ENCODE peak calls at places on chromosomes 3 and 15, in eight cellular contexts. One of them, this sample, is unnamed.

GRCh38 chr3:36164400-36164799 is 215.9 kb upstream of the STAC start:
- DNase-seq in neuronal stem cell: no peak
- DNase-seq in activated T-cell treated with anti-CD3 and anti-CD28 coated beads for 24 hours: no peak
- DNase-seq in Calu3: no peak
- DNase-seq in NB4: no peak
- DNase-seq in NCI-H1417: no peak
- DNase-seq in immature natural killer cell: no peak
- DNase-seq in NCI-H1105 treated with DMSO at 0.1 percent for 48 hours: no peak
- DNase-seq in this sample: no peak

GRCh38 chr3:48952510-48953118 is 34.0 kb downstream of the ARIH2 start:
- DNase-seq in NB4: peak
- DNase-seq in immature natural killer cell: peak
- DNase-seq in activated T-cell treated with anti-CD3 and anti-CD28 coated beads for 24 hours: no peak
- DNase-seq in NCI-H1105 treated with DMSO at 0.1 percent for 48 hours: no peak
- DNase-seq in neuronal stem cell: no peak
- DNase-seq in Calu3: peak
- DNase-seq in NCI-H1417: peak
- DNase-seq in this sample: peak

GRCh38 chr3:55899887-55900286 is 412.8 kb upstream of the WNT5A start:
- DNase-seq in NCI-H1105 treated with DMSO at 0.1 percent for 48 hours: no peak
- DNase-seq in Calu3: peak
- DNase-seq in NCI-H1417: no peak
- DNase-seq in neuronal stem cell: no peak
- DNase-seq in NB4: peak
- DNase-seq in immature natural killer cell: no peak
- DNase-seq in activated T-cell treated with anti-CD3 and anti-CD28 coated beads for 24 hours: no peak
- DNase-seq in this sample: no peak

GRCh38 chr3:187922704-187923393 is 177.6 kb upstream of the BCL6 start:
- DNase-seq in neuronal stem cell: no peak
- DNase-seq in activated T-cell treated with anti-CD3 and anti-CD28 coated beads for 24 hours: peak
- DNase-seq in NB4: no peak
- DNase-seq in immature natural killer cell: no peak
- DNase-seq in NCI-H1417: no peak
- DNase-seq in Calu3: no peak
- DNase-seq in NCI-H1105 treated with DMSO at 0.1 percent for 48 hours: no peak
- DNase-seq in this sample: no peak

GRCh38 chr3:195556390-195556789 is 13.3 kb upstream of the PPP1R2 start:
- DNase-seq in activated T-cell treated with anti-CD3 and anti-CD28 coated beads for 24 hours: no peak
- DNase-seq in immature natural killer cell: no peak
- DNase-seq in Calu3: no peak
- DNase-seq in NCI-H1417: no peak
- DNase-seq in NB4: peak
- DNase-seq in neuronal stem cell: no peak
- DNase-seq in NCI-H1105 treated with DMSO at 0.1 percent for 48 hours: no peak
- DNase-seq in this sample: no peak

GRCh38 chr3:140294058-140294457 is 359.1 kb downstream of the CLSTN2 start:
- DNase-seq in Calu3: no peak
- DNase-seq in NB4: no peak
- DNase-seq in activated T-cell treated with anti-CD3 and anti-CD28 coated beads for 24 hours: no peak
- DNase-seq in NCI-H1417: no peak
- DNase-seq in neuronal stem cell: no peak
- DNase-seq in NCI-H1105 treated with DMSO at 0.1 percent for 48 hours: no peak
- DNase-seq in immature natural killer cell: no peak
- DNase-seq in this sample: no peak

GRCh38 chr3:4343258-4343657 is 40.1 kb downstream of the SETMAR start:
- DNase-seq in NCI-H1105 treated with DMSO at 0.1 percent for 48 hours: no peak
- DNase-seq in neuronal stem cell: no peak
- DNase-seq in NB4: no peak
- DNase-seq in immature natural killer cell: no peak
- DNase-seq in Calu3: no peak
- DNase-seq in activated T-cell treated with anti-CD3 and anti-CD28 coated beads for 24 hours: no peak
- DNase-seq in NCI-H1417: peak
- DNase-seq in this sample: no peak

GRCh38 chr15:66778716-66779115 is 76.7 kb downstream of the SMAD6 start:
- DNase-seq in NCI-H1105 treated with DMSO at 0.1 percent for 48 hours: no peak
- DNase-seq in NB4: no peak
- DNase-seq in Calu3: no peak
- DNase-seq in NCI-H1417: no peak
- DNase-seq in neuronal stem cell: no peak
- DNase-seq in immature natural killer cell: no peak
- DNase-seq in activated T-cell treated with anti-CD3 and anti-CD28 coated beads for 24 hours: no peak
- DNase-seq in this sample: no peak

GRCh38 chr3:139762307-139762706 is 84.5 kb upstream of the NMNAT3 start:
- DNase-seq in NCI-H1105 treated with DMSO at 0.1 percent for 48 hours: no peak
- DNase-seq in neuronal stem cell: no peak
- DNase-seq in NCI-H1417: no peak
- DNase-seq in activated T-cell treated with anti-CD3 and anti-CD28 coated beads for 24 hours: no peak
- DNase-seq in NB4: no peak
- DNase-seq in Calu3: no peak
- DNase-seq in immature natural killer cell: no peak
- DNase-seq in this sample: no peak